ENCODE peak calls at places on chromosomes 16 and 17, in five cellular contexts. One of them, this sample, is unnamed.

GRCh38 chr17:47821031-47821423 is 567 bp downstream of the OSBPL7 start:
- DNase-seq in left ventricle myocardium inferior: no peak
- DNase-seq in thoracic aorta: no peak
- DNase-seq in stomach: no peak
- DNase-seq in AG04450: no peak
- DNase-seq in this sample: no peak

GRCh38 chr17:72725432-72726068 is 366.9 kb downstream of the SLC39A11 start:
- DNase-seq in left ventricle myocardium inferior: peak
- DNase-seq in thoracic aorta: no peak
- DNase-seq in stomach: peak
- DNase-seq in AG04450: no peak
- DNase-seq in this sample: no peak

GRCh38 chr16:4317471-4318170 is 1.8 kb downstream of the GLIS2 start:
- DNase-seq in left ventricle myocardium inferior: no peak
- DNase-seq in thoracic aorta: no peak
- DNase-seq in stomach: no peak
- DNase-seq in AG04450: no peak
- DNase-seq in this sample: no peak

GRCh38 chr17:35169964-35170363 is 22.3 kb downstream of the UNC45B start:
- DNase-seq in left ventricle myocardium inferior: no peak
- DNase-seq in thoracic aorta: no peak
- DNase-seq in stomach: no peak
- DNase-seq in AG04450: no peak
- DNase-seq in this sample: no peak

GRCh38 chr16:85616608-85617311 is 3.6 kb downstream of the GSE1 start:
- DNase-seq in left ventricle myocardium inferior: peak
- DNase-seq in thoracic aorta: no peak
- DNase-seq in stomach: peak
- DNase-seq in AG04450: no peak
- DNase-seq in this sample: no peak

GRCh38 chr16:27980919-27981670 is 82.4 kb downstream of the GSG1L start:
- DNase-seq in left ventricle myocardium inferior: no peak
- DNase-seq in thoracic aorta: peak
- DNase-seq in stomach: no peak
- DNase-seq in AG04450: no peak
- DNase-seq in this sample: no peak

GRCh38 chr16:86574646-86575045 is 3.7 kb upstream of the FOXL1 start:
- DNase-seq in left ventricle myocardium inferior: no peak
- DNase-seq in thoracic aorta: no peak
- DNase-seq in stomach: no peak
- DNase-seq in AG04450: no peak
- DNase-seq in this sample: no peak

GRCh38 chr17:75024686-75025397 is 12.4 kb downstream of the MRPL58 start:
- DNase-seq in left ventricle myocardium inferior: no peak
- DNase-seq in thoracic aorta: no peak
- DNase-seq in stomach: no peak
- DNase-seq in AG04450: no peak
- DNase-seq in this sample: no peak

GRCh38 chr16:19817122-19817521 is 67.5 kb downstream of the GPRC5B start:
- DNase-seq in left ventricle myocardium inferior: no peak
- DNase-seq in thoracic aorta: no peak
- DNase-seq in stomach: no peak
- DNase-seq in AG04450: no peak
- DNase-seq in this sample: no peak

GRCh38 chr16:85894266-85894665 is 4.7 kb upstream of the IRF8 start:
- DNase-seq in left ventricle myocardium inferior: no peak
- DNase-seq in thoracic aorta: no peak
- DNase-seq in stomach: no peak
- DNase-seq in AG04450: no peak
- DNase-seq in this sample: no peak

GRCh38 chr17:30210366-30210765 is 25.1 kb downstream of the SLC6A4 start:
- DNase-seq in left ventricle myocardium inferior: no peak
- DNase-seq in thoracic aorta: no peak
- DNase-seq in stomach: no peak
- DNase-seq in AG04450: no peak
- DNase-seq in this sample: no peak

GRCh38 chr16:75011634-75012307 is 12.9 kb downstream of the ZNRF1 start:
- DNase-seq in left ventricle myocardium inferior: no peak
- DNase-seq in thoracic aorta: peak
- DNase-seq in stomach: no peak
- DNase-seq in AG04450: peak
- DNase-seq in this sample: no peak

DNA sequence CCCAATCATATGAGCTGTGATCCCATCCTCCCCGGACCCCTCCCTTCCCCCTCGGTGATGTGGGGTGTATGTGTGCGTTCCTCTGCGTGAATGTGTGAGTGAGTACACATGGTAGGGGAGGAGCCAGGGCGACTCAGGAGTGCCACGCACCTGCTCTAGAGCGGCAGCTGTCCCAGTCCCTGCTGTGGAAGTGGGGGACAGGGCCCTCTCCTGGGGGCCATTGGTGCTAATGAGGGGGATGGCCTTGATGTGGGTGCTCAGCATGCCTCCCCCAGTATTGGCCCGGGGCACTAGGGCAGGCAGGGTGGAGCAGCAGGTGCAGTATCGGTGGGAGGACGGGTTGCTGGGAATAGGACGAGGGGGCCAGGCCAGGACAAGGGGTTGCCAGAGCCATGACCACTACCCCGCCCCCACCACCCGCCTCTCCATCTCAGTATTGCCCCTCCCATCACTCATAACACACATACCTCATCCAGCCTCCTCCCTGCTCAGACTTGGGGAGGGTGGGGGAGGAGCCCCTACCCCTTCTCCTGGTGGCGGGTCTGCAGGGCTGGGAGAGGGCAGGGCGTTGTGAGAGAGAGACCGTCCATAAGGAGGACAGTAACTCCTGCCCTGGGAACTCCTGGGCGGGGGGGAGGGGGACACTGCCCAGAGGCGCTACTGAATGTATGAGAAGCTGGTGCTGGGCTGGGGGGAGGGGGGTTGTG is 8.5 kb downstream of the NR1D1 start:
- DNase-seq in left ventricle myocardium inferior: no peak
- DNase-seq in thoracic aorta: no peak
- DNase-seq in stomach: no peak
- DNase-seq in AG04450: no peak
- DNase-seq in this sample: no peak
- H3K4me3 ChIP-seq in left ventricle myocardium inferior: no peak
- H3K4me3 ChIP-seq in thoracic aorta: no peak
- H3K4me3 ChIP-seq in stomach: no peak
- H3K4me3 ChIP-seq in AG04450: no peak
- H3K4me3 ChIP-seq in this sample: no peak

DNA sequence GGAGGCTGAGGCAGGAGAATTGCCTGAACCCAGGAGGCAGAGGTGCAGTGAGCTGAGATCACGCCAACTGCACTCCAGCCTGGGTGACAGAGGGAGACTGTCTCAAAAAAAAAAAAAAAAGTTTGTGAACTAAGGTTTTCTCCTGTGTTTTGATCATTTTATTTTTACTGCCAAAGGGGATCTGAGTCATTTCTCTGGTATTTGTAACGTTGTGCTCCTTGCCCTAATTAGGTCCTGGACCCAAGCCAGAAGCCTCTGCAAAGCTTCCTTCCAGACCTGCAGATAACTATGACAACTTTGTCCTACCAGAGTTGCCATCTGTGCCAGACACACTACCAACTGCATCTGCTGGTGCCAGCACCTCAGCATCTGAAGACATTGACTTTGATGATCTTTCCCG is 32.1 kb downstream of the IST1 start:
- DNase-seq in left ventricle myocardium inferior: peak
- DNase-seq in thoracic aorta: peak
- DNase-seq in stomach: peak
- DNase-seq in AG04450: peak
- DNase-seq in this sample: peak
- H3K27ac ChIP-seq in left ventricle myocardium inferior: peak
- H3K27ac ChIP-seq in thoracic aorta: peak
- H3K27ac ChIP-seq in stomach: no peak
- H3K27ac ChIP-seq in AG04450: peak
- H3K27ac ChIP-seq in this sample: peak

GRCh38 chr17:63290784-63291183 is 155.3 kb downstream of the CYB561 start:
- DNase-seq in left ventricle myocardium inferior: no peak
- DNase-seq in thoracic aorta: no peak
- DNase-seq in stomach: no peak
- DNase-seq in AG04450: no peak
- DNase-seq in this sample: no peak

GRCh38 chr17:63291243-63291642 is 154.9 kb downstream of the CYB561 start:
- DNase-seq in left ventricle myocardium inferior: no peak
- DNase-seq in thoracic aorta: no peak
- DNase-seq in stomach: no peak
- DNase-seq in AG04450: no peak
- DNase-seq in this sample: no peak

GRCh38 chr17:63295288-63295687 is 150.8 kb downstream of the CYB561 start:
- DNase-seq in left ventricle myocardium inferior: no peak
- DNase-seq in thoracic aorta: no peak
- DNase-seq in stomach: no peak
- DNase-seq in AG04450: no peak
- DNase-seq in this sample: no peak

GRCh38 chr17:63293310-63293709 is 152.8 kb downstream of the CYB561 start:
- DNase-seq in left ventricle myocardium inferior: no peak
- DNase-seq in thoracic aorta: no peak
- DNase-seq in stomach: no peak
- DNase-seq in AG04450: no peak
- DNase-seq in this sample: no peak

GRCh38 chr17:63295839-63296590 is 150.1 kb downstream of the CYB561 start:
- DNase-seq in left ventricle myocardium inferior: no peak
- DNase-seq in thoracic aorta: no peak
- DNase-seq in stomach: no peak
- DNase-seq in AG04450: no peak
- DNase-seq in this sample: no peak
- H3K4me3 ChIP-seq in left ventricle myocardium inferior: no peak
- H3K4me3 ChIP-seq in thoracic aorta: no peak
- H3K4me3 ChIP-seq in stomach: no peak
- H3K4me3 ChIP-seq in AG04450: no peak
- H3K4me3 ChIP-seq in this sample: no peak

DNA sequence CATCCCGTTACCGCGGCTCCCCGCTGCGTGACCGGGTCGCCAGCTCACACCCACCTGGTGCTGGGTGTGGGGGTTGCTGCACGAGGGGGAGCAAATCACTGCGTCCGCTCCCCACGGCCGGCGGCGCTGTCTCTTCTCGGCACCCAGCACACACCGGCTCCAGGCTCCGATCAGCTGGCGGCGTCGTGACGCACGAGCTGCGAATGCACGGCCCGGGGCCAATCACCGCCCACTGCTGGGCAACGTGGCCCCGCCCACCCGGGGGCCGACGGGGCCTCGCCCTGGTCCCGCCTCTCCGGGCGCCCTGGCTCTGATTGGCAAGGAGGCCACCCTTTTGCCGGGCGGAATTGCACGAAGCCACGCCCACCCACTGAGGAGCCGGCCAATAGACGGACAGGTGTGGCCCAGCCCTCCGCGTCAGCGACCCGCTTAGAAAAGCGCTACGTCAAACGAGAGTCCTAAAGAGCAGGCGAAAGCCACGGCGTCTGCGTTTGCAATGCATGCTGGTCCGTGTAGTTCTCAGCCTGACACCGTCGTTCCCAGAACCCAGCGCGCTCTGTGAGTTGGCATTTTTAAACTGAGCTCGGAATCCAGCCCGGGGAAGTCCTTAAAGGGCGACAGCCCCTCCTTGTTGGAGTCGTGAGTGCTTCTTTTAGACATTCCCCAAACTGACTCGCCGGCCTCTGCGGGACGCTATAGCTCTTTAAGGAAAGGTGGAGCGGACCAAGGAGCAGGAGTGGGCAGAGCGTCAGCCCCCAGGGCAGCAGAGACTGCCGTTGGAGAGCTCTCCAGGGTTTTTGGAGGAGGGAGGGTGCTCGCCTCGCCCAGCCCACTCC is 6.1 kb upstream of the TLCD2 start:
- DNase-seq in left ventricle myocardium inferior: peak
- DNase-seq in thoracic aorta: peak
- DNase-seq in stomach: peak
- DNase-seq in AG04450: peak
- DNase-seq in this sample: peak
- H3K27ac ChIP-seq in left ventricle myocardium inferior: peak
- H3K27ac ChIP-seq in thoracic aorta: peak
- H3K27ac ChIP-seq in stomach: peak
- H3K27ac ChIP-seq in AG04450: peak
- H3K27ac ChIP-seq in this sample: peak

DNA sequence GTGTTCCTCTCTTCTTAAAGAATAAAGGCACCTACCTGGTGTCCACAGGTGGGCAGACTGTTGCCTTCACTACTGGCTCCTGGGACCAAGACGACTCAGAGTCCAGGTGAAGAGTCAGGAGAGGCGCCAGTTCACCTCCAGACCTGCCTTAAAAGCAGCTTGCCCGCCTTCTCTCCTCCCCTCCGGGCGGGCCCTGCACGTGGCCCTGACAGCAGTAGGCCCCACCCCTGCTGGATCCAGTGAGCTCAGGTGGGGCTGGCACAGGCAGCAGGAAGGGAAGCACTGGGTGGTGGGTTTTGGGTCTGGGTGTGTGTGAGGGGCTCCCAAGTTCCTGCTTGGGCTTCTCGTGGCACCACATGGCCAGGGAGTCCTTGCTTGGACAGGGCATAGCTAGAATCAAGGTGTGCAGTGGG is at the start of gene TNS4:
- DNase-seq in left ventricle myocardium inferior: no peak
- DNase-seq in thoracic aorta: no peak
- DNase-seq in stomach: peak
- DNase-seq in AG04450: no peak
- DNase-seq in this sample: no peak
- H3K4me3 ChIP-seq in left ventricle myocardium inferior: no peak
- H3K4me3 ChIP-seq in thoracic aorta: no peak
- H3K4me3 ChIP-seq in stomach: no peak
- H3K4me3 ChIP-seq in AG04450: no peak
- H3K4me3 ChIP-seq in this sample: no peak

DNA sequence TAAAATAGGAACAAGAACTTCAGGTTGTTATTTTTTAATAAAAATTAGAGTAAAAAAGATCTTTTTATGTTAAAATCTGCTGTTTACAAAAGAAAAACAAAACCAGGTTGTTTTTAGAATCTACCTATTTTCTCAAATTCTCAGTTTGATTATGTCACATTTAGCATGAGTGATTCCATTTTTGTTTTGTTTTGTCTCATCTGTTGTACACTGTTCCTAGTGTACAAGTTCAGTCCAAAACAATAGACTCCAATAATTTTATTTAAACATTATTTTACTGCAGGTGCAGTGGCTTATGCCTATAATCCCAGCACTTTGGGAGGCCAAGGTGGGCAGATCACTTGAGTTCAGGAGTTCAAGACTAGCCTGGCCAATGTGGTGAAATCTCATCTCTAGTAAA is 2142.7 kb downstream of the TP53TG3F start:
- DNase-seq in left ventricle myocardium inferior: no peak
- DNase-seq in thoracic aorta: no peak
- DNase-seq in stomach: no peak
- DNase-seq in AG04450: no peak
- DNase-seq in this sample: no peak
- H3K27ac ChIP-seq in left ventricle myocardium inferior: no peak
- H3K27ac ChIP-seq in thoracic aorta: no peak
- H3K27ac ChIP-seq in stomach: no peak
- H3K27ac ChIP-seq in AG04450: no peak
- H3K27ac ChIP-seq in this sample: no peak